ENCODE peak calls at places on chromosome 13, in five cellular contexts. C is stimulated activated CD8-positive, alpha-beta memory T cell treated with anti-CD3 and anti-CD28 coated beads, Interleukin-7, amount 100 ng/mL, for 48 hours; R is activated CD4-positive, alpha-beta T cell treated with anti-CD3 and anti-CD28 coated beads, Interleukin-2, amount 10 ng/mL, durations not matched to agents 7 days and 5 days; K is stimulated activated effector memory CD8-positive, alpha-beta T cell treated with anti-CD3 and anti-CD28 coated beads, Interleukin-12 subunit alpha, Interleukin-12 subunit beta, amount 100 ng/mL, for 72 hours; L is stromal cell of bone marrow. B is an unnamed sample.

GRCh38 chr13:31310781-31311180 is 111.0 kb downstream of the B3GLCT start:
- DNase-seq in C (no peak), R (no peak), K (no peak), L (no peak), B (no peak)

GRCh38 chr13:99564389-99564788 is 63.1 kb downstream of the TM9SF2 start:
- DNase-seq in C (no peak), R (no peak), K (no peak), L (no peak), B (no peak)

GRCh38 chr13:97028441-97029299 is 34.4 kb upstream of the OXGR1 start:
- DNase-seq in C (no peak), R (peak), K (peak), L (peak), B (peak)

GRCh38 chr13:24684600-24684998 is 4.4 kb downstream of the ATP12A start:
- DNase-seq in C (no peak), R (peak), K (no peak), L (no peak), B (no peak)

GRCh38 chr13:45943965-45944364 is 92.4 kb upstream of the SIAH3 start:
- DNase-seq in C (no peak), R (no peak), K (no peak), L (no peak), B (no peak)

GRCh38 chr13:91066745-91067144 is 280.7 kb upstream of the MIR17HG start:
- DNase-seq in C (no peak), R (no peak), K (no peak), L (no peak), B (no peak)

GRCh38 chr13:23790591-23791170 is 98.5 kb downstream of the MIPEP start:
- DNase-seq in C (no peak), R (no peak), K (no peak), L (peak), B (no peak)

GRCh38 chr13:113408562-113408961 is 44.6 kb upstream of the GRTP1 start:
- DNase-seq in C (no peak), R (no peak), K (no peak), L (no peak), B (no peak)

GRCh38 chr13:27281420-27281819 is 10.8 kb downstream of the RASL11A start:
- DNase-seq in C (no peak), R (no peak), K (no peak), L (no peak), B (no peak)

GRCh38 chr13:100409132-100409531 is 179.5 kb downstream of the GGACT start:
- DNase-seq in C (no peak), R (no peak), K (no peak), L (no peak), B (no peak)

GRCh38 chr13:113930711-113931637 is 42.9 kb downstream of the C13orf46 start:
- DNase-seq in C (peak), R (peak), K (no peak), L (no peak), B (no peak)

GRCh38 chr13:27079421-27079958 is 92.1 kb downstream of the USP12 start:
- DNase-seq in C (no peak), R (no peak), K (no peak), L (peak), B (no peak)

GRCh38 chr13:43675577-43675976 is 111.2 kb downstream of the ENOX1 start:
- DNase-seq in C (no peak), R (no peak), K (no peak), L (no peak), B (no peak)

GRCh38 chr13:42258747-42259146 is 13.2 kb upstream of the AKAP11 start:
- DNase-seq in C (no peak), R (no peak), K (no peak), L (no peak), B (no peak)

GRCh38 chr13:37627428-37627827 is 28.9 kb upstream of the POSTN start:
- DNase-seq in C (no peak), R (no peak), K (no peak), L (no peak), B (no peak)

GRCh38 chr13:110455444-110455843 is 106.1 kb downstream of the RAB20 start:
- DNase-seq in C (no peak), R (no peak), K (no peak), L (no peak), B (no peak)

GRCh38 chr13:37288057-37288720 is 182.7 kb upstream of the CSNK1A1L start:
- DNase-seq in C (no peak), R (no peak), K (no peak), L (no peak), B (no peak)

GRCh38 chr13:61286148-61286745 is 129.4 kb downstream of the PCDH20 start:
- DNase-seq in C (no peak), R (no peak), K (no peak), L (no peak), B (no peak)